ENCODE peak calls at places on chromosome 19, in seven cellular contexts. One of them, this sample, is unnamed. For H3K4me1, the result is how much of the 10 kb centered on the place peaks cover.

GRCh38 chr19:41753936-41754529 is 1.3 kb upstream of the CEACAM6 start:
- DNase-seq in neural progenitor cell: peak
- DNase-seq in thyroid gland: peak
- DNase-seq in PC-9: peak
- DNase-seq in endothelial cell of umbilical vein: peak
- DNase-seq in CD4-positive, alpha-beta memory T cell: peak
- DNase-seq in HAP-1: peak
- DNase-seq in this sample: peak

GRCh38 chr19:44988896-44989563 is 12.2 kb upstream of the RELB start:
- DNase-seq in PC-9: peak
- DNase-seq in endothelial cell of umbilical vein: peak
- DNase-seq in neural progenitor cell: peak
- DNase-seq in CD4-positive, alpha-beta memory T cell: peak
- DNase-seq in HAP-1: peak
- DNase-seq in thyroid gland: peak
- DNase-seq in this sample: no peak

GRCh38 chr19:6048808-6049405 is 61.4 kb downstream of the RFX2 start:
- DNase-seq in PC-9: peak
- DNase-seq in endothelial cell of umbilical vein: peak
- DNase-seq in neural progenitor cell: peak
- DNase-seq in HAP-1: peak
- DNase-seq in thyroid gland: peak
- DNase-seq in CD4-positive, alpha-beta memory T cell: peak
- DNase-seq in this sample: peak

GRCh38 chr19:55005684-55006488 is 32.2 kb downstream of the GP6 start:
- DNase-seq in HAP-1: peak
- DNase-seq in PC-9: peak
- DNase-seq in endothelial cell of umbilical vein: no peak
- DNase-seq in thyroid gland: peak
- DNase-seq in CD4-positive, alpha-beta memory T cell: peak
- DNase-seq in neural progenitor cell: peak
- DNase-seq in this sample: peak

GRCh38 chr19:7268737-7269098 is 25.5 kb downstream of the INSR start:
- DNase-seq in neural progenitor cell: no peak
- DNase-seq in CD4-positive, alpha-beta memory T cell: no peak
- DNase-seq in PC-9: no peak
- DNase-seq in endothelial cell of umbilical vein: no peak
- DNase-seq in thyroid gland: no peak
- DNase-seq in HAP-1: no peak
- DNase-seq in this sample: no peak

GRCh38 chr19:17879466-17879865 is 7.7 kb downstream of the SLC5A5 start:
- DNase-seq in neural progenitor cell: no peak
- DNase-seq in PC-9: no peak
- DNase-seq in thyroid gland: no peak
- DNase-seq in CD4-positive, alpha-beta memory T cell: no peak
- DNase-seq in HAP-1: no peak
- DNase-seq in endothelial cell of umbilical vein: no peak
- DNase-seq in this sample: no peak

GRCh38 chr19:39389621-39390414 is 1.1 kb downstream of the PAF1 start:
- DNase-seq in endothelial cell of umbilical vein: no peak
- DNase-seq in thyroid gland: no peak
- DNase-seq in PC-9: no peak
- DNase-seq in neural progenitor cell: no peak
- DNase-seq in HAP-1: no peak
- DNase-seq in CD4-positive, alpha-beta memory T cell: no peak
- DNase-seq in this sample: no peak

GRCh38 chr19:12804051-12804450 is 2.2 kb downstream of the THSD8 start:
- DNase-seq in PC-9: no peak
- DNase-seq in endothelial cell of umbilical vein: no peak
- DNase-seq in CD4-positive, alpha-beta memory T cell: no peak
- DNase-seq in HAP-1: no peak
- DNase-seq in neural progenitor cell: no peak
- DNase-seq in thyroid gland: no peak
- DNase-seq in this sample: no peak

GRCh38 chr19:58551577-58552471 is 3.1 kb downstream of the CHMP2A start:
- DNase-seq in HAP-1: peak
- DNase-seq in endothelial cell of umbilical vein: no peak
- DNase-seq in neural progenitor cell: no peak
- DNase-seq in thyroid gland: no peak
- DNase-seq in CD4-positive, alpha-beta memory T cell: no peak
- DNase-seq in PC-9: no peak
- DNase-seq in this sample: no peak

GRCh38 chr19:58350871-58351557 is 2.3 kb downstream of the A1BG start:
- DNase-seq in HAP-1: no peak
- DNase-seq in CD4-positive, alpha-beta memory T cell: no peak
- DNase-seq in PC-9: no peak
- DNase-seq in endothelial cell of umbilical vein: no peak
- DNase-seq in thyroid gland: no peak
- DNase-seq in neural progenitor cell: no peak
- DNase-seq in this sample: no peak

GRCh38 chr19:51837145-51837544 is 42.2 kb downstream of the FPR3 start:
- DNase-seq in HAP-1: no peak
- DNase-seq in PC-9: no peak
- DNase-seq in CD4-positive, alpha-beta memory T cell: no peak
- DNase-seq in neural progenitor cell: no peak
- DNase-seq in thyroid gland: no peak
- DNase-seq in endothelial cell of umbilical vein: no peak
- DNase-seq in this sample: no peak

GRCh38 chr19:12162513-12162881 is 399 bp upstream of the ZNF136 start:
- DNase-seq in PC-9: no peak
- DNase-seq in endothelial cell of umbilical vein: no peak
- DNase-seq in HAP-1: no peak
- DNase-seq in CD4-positive, alpha-beta memory T cell: no peak
- DNase-seq in neural progenitor cell: no peak
- DNase-seq in thyroid gland: no peak
- DNase-seq in this sample: no peak

GRCh38 chr19:42244452-42245220 is 2.2 kb upstream of the GSK3A start:
- DNase-seq in CD4-positive, alpha-beta memory T cell: peak
- DNase-seq in endothelial cell of umbilical vein: peak
- DNase-seq in thyroid gland: peak
- DNase-seq in PC-9: peak
- DNase-seq in neural progenitor cell: peak
- DNase-seq in HAP-1: peak
- DNase-seq in this sample: peak

GRCh38 chr19:56765107-56765506 is 75.4 kb downstream of the PEG3 start:
- DNase-seq in endothelial cell of umbilical vein: no peak
- DNase-seq in thyroid gland: peak
- DNase-seq in neural progenitor cell: no peak
- DNase-seq in HAP-1: no peak
- DNase-seq in CD4-positive, alpha-beta memory T cell: peak
- DNase-seq in PC-9: no peak
- DNase-seq in this sample: no peak

DNA sequence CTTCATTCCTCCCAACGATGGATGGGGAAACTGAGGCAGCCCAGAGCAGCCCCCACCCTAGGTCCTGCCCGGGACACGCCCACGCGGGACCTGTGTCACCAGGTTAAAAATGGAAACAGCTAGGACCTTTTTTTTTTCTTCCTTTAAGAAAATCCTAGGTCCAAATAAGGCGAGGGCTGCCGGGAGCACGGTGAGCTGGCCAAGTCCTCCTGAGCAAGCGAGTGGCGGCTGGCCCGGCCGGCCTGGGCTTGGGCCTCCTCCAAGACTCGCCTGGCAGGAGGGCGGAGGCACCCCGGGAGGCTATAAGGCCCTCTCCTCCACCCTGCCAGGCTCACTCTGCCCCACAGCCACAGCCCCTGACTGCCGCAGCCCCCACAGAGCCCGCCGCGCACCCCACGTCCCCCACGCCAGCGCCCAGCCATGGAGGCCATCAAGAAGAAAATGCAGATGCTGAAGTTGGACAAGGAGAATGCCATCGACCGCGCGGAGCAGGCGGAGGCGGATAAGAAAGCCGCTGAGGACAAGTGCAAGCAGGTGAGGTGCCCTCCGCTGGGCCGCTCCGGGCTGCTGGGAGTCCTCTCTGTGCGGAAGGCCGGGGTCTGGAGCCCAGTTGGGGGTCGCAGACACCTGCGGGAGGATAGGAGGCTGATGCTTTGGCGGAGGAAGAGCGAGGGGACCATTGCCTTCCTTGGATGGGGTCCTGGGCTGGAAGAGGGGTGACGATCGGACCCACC is 8.9 kb upstream of the TPM4 start:
- DNase-seq in CD4-positive, alpha-beta memory T cell: no peak
- DNase-seq in PC-9: peak
- DNase-seq in endothelial cell of umbilical vein: peak
- DNase-seq in HAP-1: no peak
- DNase-seq in thyroid gland: no peak
- DNase-seq in neural progenitor cell: no peak
- DNase-seq in this sample: no peak
- H3K4me1 ChIP-seq in CD4-positive, alpha-beta memory T cell: half or more
- H3K4me1 ChIP-seq in PC-9: under half
- H3K4me1 ChIP-seq in endothelial cell of umbilical vein: half or more
- H3K4me1 ChIP-seq in HAP-1: under half
- H3K4me1 ChIP-seq in thyroid gland: under half
- H3K4me1 ChIP-seq in neural progenitor cell: under half
- H3K4me1 ChIP-seq in this sample: under half

GRCh38 chr19:2084993-2085720 is 11.0 kb downstream of the MOB3A start:
- DNase-seq in CD4-positive, alpha-beta memory T cell: peak
- DNase-seq in neural progenitor cell: no peak
- DNase-seq in HAP-1: no peak
- DNase-seq in endothelial cell of umbilical vein: peak
- DNase-seq in thyroid gland: peak
- DNase-seq in PC-9: no peak
- DNase-seq in this sample: no peak
- H3K4me3 ChIP-seq in CD4-positive, alpha-beta memory T cell: peak
- H3K4me3 ChIP-seq in neural progenitor cell: no peak
- H3K4me3 ChIP-seq in HAP-1: no peak
- H3K4me3 ChIP-seq in endothelial cell of umbilical vein: no peak
- H3K4me3 ChIP-seq in thyroid gland: no peak
- H3K4me3 ChIP-seq in PC-9: no peak
- H3K4me3 ChIP-seq in this sample: no peak

GRCh38 chr19:29749450-29749849 is 34.4 kb upstream of the C19orf12 start:
- DNase-seq in PC-9: no peak
- DNase-seq in thyroid gland: no peak
- DNase-seq in endothelial cell of umbilical vein: no peak
- DNase-seq in HAP-1: no peak
- DNase-seq in neural progenitor cell: no peak
- DNase-seq in CD4-positive, alpha-beta memory T cell: no peak
- DNase-seq in this sample: no peak
- H3K4me1 ChIP-seq in PC-9: under half
- H3K4me1 ChIP-seq in thyroid gland: under half
- H3K4me1 ChIP-seq in endothelial cell of umbilical vein: under half
- H3K4me1 ChIP-seq in HAP-1: under half
- H3K4me1 ChIP-seq in neural progenitor cell: under half
- H3K4me1 ChIP-seq in CD4-positive, alpha-beta memory T cell: under half
- H3K4me1 ChIP-seq in this sample: under half

DNA sequence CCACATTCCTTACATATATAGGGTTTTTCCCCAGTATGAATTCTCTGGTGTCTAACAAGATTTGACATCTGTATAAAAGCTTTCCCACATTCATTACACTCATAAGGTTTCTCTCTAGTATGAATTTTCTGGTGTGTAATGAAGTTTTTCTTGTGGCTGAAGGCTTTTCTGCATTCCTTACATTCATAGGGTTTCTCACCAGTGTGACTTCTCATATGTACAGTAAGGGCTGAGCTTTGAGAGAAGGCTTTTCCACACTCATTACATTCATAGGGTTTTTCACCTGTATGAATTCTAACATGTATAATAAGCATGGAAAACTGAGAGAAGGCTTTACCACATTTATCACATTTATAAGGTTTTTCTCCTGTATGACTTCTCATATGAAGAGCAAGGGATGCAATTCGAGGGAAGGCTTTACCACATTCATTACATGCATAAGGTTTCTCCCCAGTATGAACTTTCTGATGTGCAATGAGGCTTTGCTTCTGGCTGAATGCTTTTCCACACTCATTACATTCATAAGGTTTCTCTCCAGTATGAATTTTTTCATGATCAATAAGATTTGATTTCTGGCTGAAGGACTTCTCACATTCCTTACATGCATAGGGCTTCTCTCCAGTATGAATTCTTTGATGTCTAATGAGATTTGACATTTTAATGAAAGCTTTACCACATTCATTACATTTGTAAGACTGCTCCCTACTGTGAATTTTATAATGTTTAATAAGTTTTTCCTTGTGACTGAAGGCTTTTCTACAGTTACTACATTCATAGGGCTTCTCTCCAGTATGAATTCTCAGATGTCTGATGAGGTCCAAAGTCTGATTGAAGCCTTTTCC is 42.6 kb downstream of the ZNF527 start:
- DNase-seq in neural progenitor cell: no peak
- DNase-seq in PC-9: no peak
- DNase-seq in thyroid gland: no peak
- DNase-seq in HAP-1: no peak
- DNase-seq in endothelial cell of umbilical vein: peak
- DNase-seq in CD4-positive, alpha-beta memory T cell: no peak
- DNase-seq in this sample: no peak
- H3K4me3 ChIP-seq in neural progenitor cell: no peak
- H3K4me3 ChIP-seq in PC-9: no peak
- H3K4me3 ChIP-seq in thyroid gland: no peak
- H3K4me3 ChIP-seq in HAP-1: no peak
- H3K4me3 ChIP-seq in endothelial cell of umbilical vein: no peak
- H3K4me3 ChIP-seq in CD4-positive, alpha-beta memory T cell: no peak
- H3K4me3 ChIP-seq in this sample: no peak

DNA sequence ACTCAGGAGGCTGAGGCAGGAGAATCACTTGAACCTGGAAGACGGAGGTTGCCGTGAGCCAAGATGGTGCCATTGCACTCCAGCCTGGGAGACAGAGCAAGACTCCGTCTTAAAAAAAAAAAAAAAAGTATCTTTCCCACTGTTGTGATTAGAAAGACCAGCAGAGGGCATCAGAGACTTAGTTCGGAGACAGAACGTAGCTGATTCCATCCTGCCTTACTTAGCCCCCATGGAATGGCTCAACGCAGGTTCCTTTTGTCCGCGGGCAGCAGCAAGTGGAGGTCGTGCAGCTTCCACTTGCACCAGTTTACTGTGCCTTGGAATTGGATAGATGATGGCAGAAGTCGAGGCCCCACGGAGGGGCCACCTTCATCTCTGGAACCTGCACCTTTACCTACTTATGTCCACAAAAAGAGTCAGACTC is 8.1 kb downstream of the TIMM29 start:
- DNase-seq in HAP-1: peak
- DNase-seq in CD4-positive, alpha-beta memory T cell: peak
- DNase-seq in endothelial cell of umbilical vein: peak
- DNase-seq in thyroid gland: peak
- DNase-seq in PC-9: peak
- DNase-seq in neural progenitor cell: peak
- DNase-seq in this sample: peak
- H3K4me1 ChIP-seq in HAP-1: under half
- H3K4me1 ChIP-seq in CD4-positive, alpha-beta memory T cell: under half
- H3K4me1 ChIP-seq in endothelial cell of umbilical vein: under half
- H3K4me1 ChIP-seq in thyroid gland: under half
- H3K4me1 ChIP-seq in PC-9: under half
- H3K4me1 ChIP-seq in neural progenitor cell: under half
- H3K4me1 ChIP-seq in this sample: under half